ENCODE peak calls at places on chromosomes 12 and 14, in six cellular contexts. X is PC-3, Q is Karpas-422, N is GM12878, L is neural progenitor cell, F is endothelial cell of umbilical vein. I is an unnamed sample. For H3K79me2, the result is how much of the 10 kb centered on the place peaks cover.

GRCh38 chr14:65961004-65961403 is 525.2 kb upstream of the CCDC196 start:
- DNase-seq in X (peak), F (peak), N (no peak), L (peak), Q (peak), I (peak)

GRCh38 chr12:67388331-67389163 is 119.4 kb downstream of the CAND1 start:
- DNase-seq in F (no peak), Q (no peak), N (no peak), L (peak), X (peak), I (no peak)

GRCh38 chr12:10101042-10101579 is 2.3 kb upstream of the CLEC1A start:
- DNase-seq in F (peak), L (no peak), X (no peak), Q (no peak), N (no peak), I (peak)

GRCh38 chr12:74535536-74535935 is 2.1 kb upstream of the ATXN7L3B start:
- DNase-seq in F (no peak), N (no peak), X (no peak), Q (peak), L (no peak), I (no peak)

GRCh38 chr12:169528-170360 is 44.2 kb downstream of the SLC6A12 start:
- DNase-seq in L (peak), X (no peak), F (no peak), N (no peak), Q (peak), I (peak)

GRCh38 chr14:98906123-98906995 is 365.6 kb downstream of the BCL11B start:
- DNase-seq in X (peak), N (no peak), Q (no peak), L (peak), F (no peak), I (no peak)

GRCh38 chr12:104573-105081 is 38.1 kb downstream of the IQSEC3 start:
- DNase-seq in L (peak), F (no peak), X (no peak), Q (no peak), N (no peak), I (peak)

GRCh38 chr12:111284709-111285108 is 84.2 kb downstream of the PHETA1 start:
- DNase-seq in F (no peak), L (no peak), N (no peak), Q (no peak), X (no peak), I (no peak)

GRCh38 chr14:44866770-44867169 is 95.0 kb downstream of the KLHL28 start:
- DNase-seq in X (no peak), L (no peak), N (no peak), F (no peak), Q (no peak), I (no peak)

GRCh38 chr12:116441292-116441691 is 117.9 kb upstream of the MAP1LC3B2 start:
- DNase-seq in Q (no peak), F (no peak), X (no peak), L (no peak), N (no peak), I (peak)

GRCh38 chr14:50039734-50040400 is 76.5 kb downstream of the VCPKMT start:
- DNase-seq in N (no peak), X (peak), Q (no peak), F (no peak), L (no peak), I (peak)

GRCh38 chr14:54420478-54421116 is 20.6 kb downstream of the CNIH1 start:
- DNase-seq in Q (peak), N (no peak), F (peak), L (peak), X (peak), I (peak)

GRCh38 chr12:109927622-109928021 is 27.5 kb downstream of the TCHP start:
- DNase-seq in Q (peak), F (peak), L (peak), N (no peak), X (peak), I (peak)

GRCh38 chr12:98238513-98238912 is 276.9 kb upstream of the TMPO start:
- DNase-seq in L (no peak), X (peak), F (no peak), N (no peak), Q (no peak), I (peak)

GRCh38 chr12:12486661-12487240 is 75.9 kb downstream of the DUSP16 start:
- DNase-seq in L (no peak), F (no peak), Q (no peak), N (peak), X (peak), I (no peak)

GRCh38 chr14:54579606-54580005 is 12.7 kb downstream of the SAMD4A start:
- DNase-seq in X (no peak), F (peak), Q (no peak), L (no peak), N (no peak), I (peak)

GRCh38 chr12:62426095-62426488 is 40.5 kb upstream of the MON2 start:
- DNase-seq in N (no peak), F (no peak), L (no peak), Q (no peak), X (no peak), I (peak)

GRCh38 chr12:128976120-128976519 is 122.8 kb downstream of the GLT1D1 start:
- DNase-seq in F (no peak), L (peak), Q (peak), X (peak), N (no peak), I (no peak)

GRCh38 chr14:61477845-61478438 is 156.6 kb downstream of the PRKCH start:
- DNase-seq in N (no peak), L (no peak), X (peak), Q (peak), F (peak), I (peak)

GRCh38 chr12:57841445-57841844 is 5.1 kb downstream of the CTDSP2 start:
- DNase-seq in N (no peak), Q (no peak), X (no peak), F (no peak), L (no peak), I (no peak)
- H3K79me2 ChIP-seq in N (half or more), Q (under half), X (half or more), F (half or more), L (half or more), I (half or more)

GRCh38 chr12:49827351-49828099 is 688 bp downstream of the NCKAP5L start:
- DNase-seq in F (peak), L (peak), N (no peak), X (peak), Q (peak), I (peak)
- H3K79me2 ChIP-seq in F (under half), L (under half), N (under half), X (under half), Q (half or more), I (under half)

GRCh38 chr12:94165670-94166069 is 17.3 kb downstream of the PLXNC1 start:
- DNase-seq in L (no peak), N (no peak), Q (no peak), F (no peak), X (no peak), I (no peak)
- H3K79me2 ChIP-seq in L (under half), N (under half), Q (under half), F (under half), X (under half), I (under half)

GRCh38 chr14:94062344-94062904 is 18.6 kb downstream of the DDX24 start:
- DNase-seq in L (no peak), F (peak), X (no peak), N (no peak), Q (no peak), I (peak)
- H3K79me2 ChIP-seq in L (under half), F (half or more), X (half or more), N (under half), Q (half or more), I (half or more)

GRCh38 chr12:64713372-64713771 is 45.8 kb downstream of the GNS start:
- DNase-seq in X (no peak), N (no peak), Q (no peak), L (no peak), F (no peak), I (no peak)
- H3K79me2 ChIP-seq in X (under half), N (under half), Q (under half), L (under half), F (under half), I (under half)

DNA sequence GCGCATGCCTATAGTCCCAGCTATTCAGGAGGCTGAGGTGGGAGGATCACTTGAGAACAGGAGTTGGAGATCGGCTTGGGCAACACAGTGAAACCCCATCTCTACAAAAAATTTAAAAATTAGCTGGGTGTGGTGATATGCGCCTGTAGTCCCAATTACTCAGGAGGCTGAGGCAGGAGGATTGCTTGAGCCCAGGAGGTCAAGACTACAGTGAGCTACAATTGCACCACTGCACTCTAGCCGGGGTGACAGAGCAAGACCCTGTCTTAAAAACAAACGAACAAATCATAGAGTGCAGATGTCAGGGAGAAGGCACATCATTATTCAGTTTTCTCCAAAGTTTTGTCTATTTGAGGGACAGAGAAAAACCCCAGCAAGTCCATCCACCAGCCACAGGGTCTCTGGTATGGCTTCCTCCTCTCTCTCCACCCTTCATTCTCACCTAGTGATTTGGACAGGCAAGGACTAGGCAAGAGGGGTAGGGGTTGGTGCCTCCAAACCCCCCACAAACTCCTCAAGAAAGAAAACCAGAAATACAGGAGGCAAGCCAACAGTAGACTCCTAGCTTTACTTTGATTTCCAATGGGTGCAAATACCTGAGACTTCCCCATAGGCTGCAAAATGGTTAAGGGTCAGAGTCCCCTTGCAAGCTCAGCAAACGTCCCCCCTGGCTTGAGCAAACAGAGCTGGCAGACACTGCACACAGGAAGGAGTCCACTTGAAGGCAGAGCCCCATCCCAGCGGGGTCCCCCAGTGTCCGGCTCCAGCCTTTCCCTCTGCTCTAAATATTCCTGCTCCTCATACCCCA is 26.5 kb upstream of the RPLP0 start:
- DNase-seq in F (no peak), X (no peak), N (no peak), L (no peak), Q (no peak), I (no peak)
- H3K79me2 ChIP-seq in F (half or more), X (half or more), N (under half), L (under half), Q (under half), I (half or more)

DNA sequence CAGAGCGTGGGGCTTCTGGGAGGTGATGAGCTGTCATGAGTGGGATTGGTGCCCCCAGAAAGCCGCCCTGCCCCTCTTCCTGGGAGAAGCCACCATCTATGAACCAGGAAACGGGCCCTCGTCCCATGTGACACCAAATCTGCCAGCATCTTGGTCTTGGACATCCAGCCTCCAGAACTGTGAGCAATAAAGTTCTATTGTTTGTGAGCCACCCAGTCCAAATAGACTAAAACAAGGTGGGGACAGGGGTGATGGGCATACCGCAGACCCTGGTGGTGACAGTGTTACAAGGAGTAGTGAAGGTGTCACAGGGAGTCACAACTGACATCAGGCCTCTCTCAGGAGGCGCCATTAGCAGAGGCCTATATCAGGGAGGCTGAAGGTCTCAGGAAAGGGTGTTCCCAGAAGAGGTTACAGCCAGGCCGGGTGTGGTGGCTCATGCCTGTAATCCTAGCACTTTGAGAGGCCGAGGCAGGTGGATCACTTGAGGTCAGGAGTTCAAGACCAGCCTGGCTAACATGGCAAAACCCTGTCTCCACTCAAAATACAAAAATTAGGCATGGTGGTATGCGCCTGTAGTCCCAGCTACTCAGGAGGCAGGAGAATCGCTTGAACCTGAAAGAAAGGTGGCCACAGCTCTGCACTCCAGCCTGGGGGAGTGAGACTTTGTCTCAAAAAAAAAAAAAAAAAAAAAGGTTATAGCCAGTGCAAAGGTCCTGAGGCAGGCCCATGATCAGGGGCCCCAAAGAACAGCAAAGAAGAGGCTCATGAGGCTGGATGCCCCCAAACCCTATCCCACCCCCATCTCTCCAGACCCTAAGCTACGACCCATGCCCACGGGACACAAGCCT is 53.0 kb downstream of the NCOR2 start:
- DNase-seq in Q (no peak), N (no peak), X (no peak), F (no peak), L (no peak), I (no peak)
- H3K79me2 ChIP-seq in Q (half or more), N (under half), X (half or more), F (half or more), L (half or more), I (half or more)

DNA sequence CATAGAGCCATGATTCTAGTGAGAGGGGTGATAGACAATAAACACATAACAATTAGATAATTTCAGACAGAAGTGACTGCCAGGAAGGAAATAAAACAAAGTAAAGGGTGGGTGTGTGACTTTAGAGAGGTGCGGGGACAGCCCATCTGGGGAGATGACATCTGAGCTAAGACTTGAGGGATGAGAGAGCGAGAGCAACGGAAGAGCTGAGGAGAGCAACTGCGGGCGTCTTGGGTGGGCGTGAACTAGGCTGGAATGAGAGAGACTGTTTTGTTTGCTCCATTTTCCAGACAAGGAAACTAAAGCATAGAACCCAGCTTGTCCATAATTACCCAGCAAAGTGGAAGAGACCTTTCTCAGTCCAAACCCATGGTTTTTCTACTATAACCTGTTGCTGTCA is 25.3 kb downstream of the NRXN3 start:
- DNase-seq in N (no peak), F (no peak), X (no peak), L (no peak), Q (no peak), I (no peak)
- H3K79me2 ChIP-seq in N (under half), F (under half), X (under half), L (under half), Q (under half), I (under half)

DNA sequence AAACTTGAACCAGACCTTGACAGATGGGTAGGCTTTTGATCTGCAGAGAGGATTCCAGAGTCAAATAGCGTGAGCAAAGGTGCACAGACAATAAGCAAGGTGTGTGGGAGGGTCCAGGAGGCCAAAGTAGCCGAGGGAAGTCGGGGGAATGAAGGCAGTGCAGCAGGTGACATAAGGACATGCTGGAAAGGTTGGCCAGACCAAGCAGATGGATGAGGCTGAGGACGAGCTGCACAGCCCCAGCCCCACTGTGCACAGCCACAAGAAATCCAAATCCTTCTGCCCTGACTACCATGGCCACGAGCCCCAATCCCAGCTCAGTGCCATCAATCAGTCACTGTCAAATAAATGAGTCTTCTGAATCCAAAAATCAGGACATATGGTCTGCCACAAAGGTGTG is 5.4 kb downstream of the TTC7B start:
- DNase-seq in L (no peak), X (no peak), Q (no peak), F (no peak), N (no peak), I (no peak)
- H3K79me2 ChIP-seq in L (under half), X (under half), Q (under half), F (half or more), N (under half), I (half or more)

GRCh38 chr12:112325648-112326207 is 56.5 kb downstream of the HECTD4 start:
- DNase-seq in F (no peak), X (no peak), Q (no peak), N (no peak), L (no peak), I (no peak)
- H3K79me2 ChIP-seq in F (under half), X (under half), Q (half or more), N (under half), L (under half), I (half or more)